ENCODE peak calls at places on chromosomes 3 and 15, in four cellular contexts. X is uterus, C is iPS DF 6.9, Q is heart right ventricle. L is an unnamed sample.

GRCh38 chr15:36982441-36982840 is 117.9 kb downstream of the MEIS2 start:
- DNase-seq in C (no peak), X (no peak), Q (no peak), L (no peak)

GRCh38 chr3:142445816-142446254 is 2.0 kb downstream of the XRN1 start:
- DNase-seq in Q (no peak), X (no peak), C (no peak), L (no peak)

GRCh38 chr15:99393641-99394040 is 142.4 kb downstream of the LRRC28 start:
- DNase-seq in C (no peak), Q (no peak), X (no peak), L (no peak)

GRCh38 chr15:37098468-37099320 is 1.7 kb downstream of the MEIS2 start:
- DNase-seq in Q (peak; percentile 48), X (peak; percentile 44), C (no peak), L (no peak)

GRCh38 chr15:65033659-65034269 is 4.3 kb upstream of the MTFMT start:
- DNase-seq in Q (no peak), X (no peak), C (no peak), L (no peak)

GRCh38 chr3:11465744-11466611 is 177.7 kb downstream of the VGLL4 start:
- DNase-seq in C (no peak), Q (no peak), X (peak; percentile 62), L (no peak)

GRCh38 chr3:114877378-114878118 is 269.5 kb downstream of the ZBTB20 start:
- DNase-seq in C (no peak), Q (no peak), X (no peak), L (no peak)

GRCh38 chr3:186949281-186949982 is 19.1 kb downstream of the ST6GAL1 start:
- DNase-seq in Q (no peak), C (no peak), X (no peak), L (no peak)

GRCh38 chr15:101141926-101142527 is 109.8 kb downstream of the CHSY1 start:
- DNase-seq in C (no peak), X (no peak), Q (no peak), L (no peak)

GRCh38 chr3:191894406-191894805 is 433.4 kb downstream of the PYDC2 start:
- DNase-seq in C (no peak), Q (no peak), X (no peak), L (no peak)

GRCh38 chr3:196192036-196193001 is 18.9 kb downstream of the ZDHHC19 start:
- DNase-seq in X (no peak), Q (peak; percentile 46), C (no peak), L (no peak)

GRCh38 chr3:38653685-38654537 is 4.4 kb upstream of the SCN5A start:
- DNase-seq in X (no peak), C (no peak), Q (no peak), L (no peak)

GRCh38 chr15:79168922-79169322 is 78.3 kb upstream of the RASGRF1 start:
- DNase-seq in Q (peak; percentile 22), C (no peak), X (no peak), L (peak; percentile 56)

GRCh38 chr3:193757457-193757856 is 164.4 kb downstream of the OPA1 start:
- DNase-seq in X (no peak), C (no peak), Q (no peak), L (no peak)

GRCh38 chr15:94403246-94403824 is 172.0 kb downstream of the MCTP2 start:
- DNase-seq in C (no peak), Q (no peak), X (no peak), L (no peak)

GRCh38 chr3:197331131-197331530 is 32.7 kb upstream of the DLG1 start:
- DNase-seq in C (no peak), X (no peak), Q (no peak), L (no peak)

GRCh38 chr3:110773413-110773954 is 298.1 kb upstream of the NECTIN3 start:
- DNase-seq in X (no peak), Q (no peak), C (no peak), L (no peak)

GRCh38 chr3:131221731-131222130 is 159.8 kb upstream of the NUDT16 start:
- DNase-seq in C (no peak), Q (no peak), X (no peak), L (no peak)

GRCh38 chr15:35281515-35281914 is 196.4 kb upstream of the NANOGP8 start:
- DNase-seq in C (no peak), Q (no peak), X (no peak), L (no peak)

GRCh38 chr3:13019243-13019701 is 54.0 kb downstream of the IQSEC1 start:
- DNase-seq in C (peak; percentile 60), Q (peak; percentile 70), X (peak; percentile 64), L (peak; percentile 54)

GRCh38 chr15:25969886-25970285 is 106.8 kb upstream of the ATP10A start:
- DNase-seq in C (no peak), Q (no peak), X (no peak), L (no peak)

GRCh38 chr15:78542647-78543046 is 2.4 kb downstream of the PSMA4 start:
- DNase-seq in Q (no peak), X (no peak), C (no peak), L (no peak)

GRCh38 chr15:67501177-67501835 is 19.6 kb upstream of the C15orf61 start:
- DNase-seq in Q (no peak), X (no peak), C (no peak), L (no peak)

GRCh38 chr3:129121792-129122696 is at the start of gene RAB43:
- DNase-seq in X (peak; percentile 94), C (peak; percentile 90), Q (peak; percentile 91), L (peak; percentile 30)

GRCh38 chr15:92531406-92531805 is 124.2 kb downstream of the FAM174B start:
- DNase-seq in Q (no peak), X (no peak), C (no peak), L (no peak)

GRCh38 chr15:92533298-92533697 is 122.3 kb downstream of the FAM174B start:
- DNase-seq in Q (no peak), X (no peak), C (no peak), L (no peak)

GRCh38 chr15:92525758-92526245 is 129.8 kb downstream of the FAM174B start:
- DNase-seq in C (no peak), X (no peak), Q (no peak), L (no peak)

GRCh38 chr15:92527197-92527596 is 128.4 kb downstream of the FAM174B start:
- DNase-seq in C (no peak), Q (peak; percentile 17), X (no peak), L (no peak)

DNA sequence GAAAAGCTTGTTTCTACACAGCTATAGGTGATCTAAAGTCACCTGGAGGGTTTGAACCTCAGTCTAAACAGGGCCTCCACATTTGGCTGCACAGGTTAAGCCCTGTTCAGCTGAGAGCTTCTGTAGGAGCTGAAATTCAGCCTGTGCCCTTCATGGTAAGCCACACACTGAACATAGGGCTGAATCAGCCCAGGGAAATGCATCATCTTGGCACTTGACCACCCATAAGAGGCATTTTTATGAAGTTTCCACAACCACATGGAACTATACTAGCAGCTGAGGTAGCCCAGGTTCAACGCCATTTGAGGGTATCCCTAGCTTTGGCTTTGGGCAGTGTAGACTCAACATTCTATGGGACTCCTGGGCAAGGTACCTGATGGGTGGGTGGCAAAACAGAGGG is 126.8 kb downstream of the FAM174B start:
- DNase-seq in Q (no peak), X (no peak), C (no peak), L (no peak)
- H3K27ac ChIP-seq in Q (no peak overlapping the region), X (no peak overlapping the region), C (no peak overlapping the region), L (no peak overlapping the region)

GRCh38 chr3:58576716-58577115 is 475 bp downstream of the FAM107A start:
- DNase-seq in X (no peak), C (no peak), Q (no peak), L (no peak)
- H3K27ac ChIP-seq in X (peak overlapping the region; percentile 82), C (no peak overlapping the region), Q (peak overlapping the region; percentile 77), L (peak overlapping the region; percentile 58)

DNA sequence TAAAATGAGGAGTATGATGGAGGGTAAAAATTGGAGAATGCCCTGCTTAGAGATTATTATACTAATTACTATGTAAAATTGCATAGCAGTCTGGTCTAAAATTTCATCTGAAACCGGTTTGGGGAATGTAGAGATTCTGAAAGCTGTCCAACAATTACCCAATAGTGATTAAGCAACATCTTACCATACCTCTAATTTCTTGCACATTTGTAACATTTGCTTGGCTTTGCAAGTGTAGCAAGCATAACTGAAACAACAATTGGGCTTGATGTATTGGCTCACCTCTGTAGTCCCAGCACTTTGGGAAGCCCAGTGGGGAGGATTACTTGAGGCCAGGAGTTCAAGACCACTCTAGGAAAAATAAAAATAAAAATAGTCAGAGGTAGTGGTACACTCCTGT is 17.4 kb downstream of the AADACL2 start:
- DNase-seq in C (no peak), X (no peak), Q (no peak), L (no peak)
- H3K27ac ChIP-seq in C (no peak overlapping the region), X (no peak overlapping the region), Q (no peak overlapping the region), L (no peak overlapping the region)

GRCh38 chr3:123076112-123076495 is 9.3 kb downstream of the PDIA5 start:
- DNase-seq in C (no peak), X (no peak), Q (no peak), L (no peak)

GRCh38 chr3:123075359-123075758 is 8.5 kb downstream of the PDIA5 start:
- DNase-seq in Q (no peak), C (no peak), X (no peak), L (no peak)

GRCh38 chr3:123072564-123072963 is 5.7 kb downstream of the PDIA5 start:
- DNase-seq in C (no peak), X (no peak), Q (no peak), L (no peak)

GRCh38 chr3:123078101-123078500 is 11.3 kb downstream of the PDIA5 start:
- DNase-seq in C (no peak), X (no peak), Q (no peak), L (no peak)

DNA sequence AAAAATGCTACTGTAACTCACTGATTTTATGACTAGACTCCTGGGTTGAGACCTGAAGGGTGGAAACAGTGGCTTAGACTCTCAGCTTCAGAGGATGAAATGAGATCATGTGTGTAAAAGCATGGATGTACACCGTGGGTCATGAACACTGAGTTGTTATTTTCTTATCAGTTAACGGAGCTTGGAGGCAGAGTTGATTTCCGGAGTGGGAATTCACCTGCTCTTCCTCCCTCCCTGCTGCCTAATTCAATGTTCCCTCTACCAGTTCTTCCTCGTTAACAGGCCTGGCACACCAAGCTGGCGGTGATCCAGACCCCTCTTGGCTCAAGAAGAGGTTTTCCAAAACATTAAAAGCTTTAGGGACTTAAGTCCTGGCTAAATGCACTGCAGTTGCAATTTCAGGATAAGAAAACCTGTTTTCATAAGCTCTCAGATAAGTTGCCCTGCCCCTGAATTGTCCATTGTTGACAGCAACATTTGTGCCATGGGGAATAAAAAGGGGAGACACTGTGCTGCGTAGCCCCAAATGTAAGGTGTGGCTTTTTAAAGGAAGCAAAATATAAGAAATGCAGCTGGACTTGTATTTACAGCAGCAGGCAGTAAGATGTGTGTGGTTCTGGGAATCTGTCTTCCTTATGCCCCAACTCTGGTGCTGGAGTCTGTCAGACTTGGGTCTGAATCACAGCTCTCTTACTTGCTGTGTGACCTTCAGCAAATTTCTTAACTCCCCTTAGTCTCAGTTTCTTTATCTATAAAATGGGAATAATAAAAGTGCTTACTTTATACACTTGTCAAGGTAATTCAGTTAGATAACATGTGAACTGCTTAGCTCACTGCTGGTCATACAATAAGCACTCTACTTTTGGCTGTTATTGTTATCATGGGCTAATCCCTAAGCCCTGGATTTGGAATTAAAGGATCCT is 9.9 kb downstream of the PDIA5 start:
- DNase-seq in X (peak; percentile 51), C (no peak), Q (peak; percentile 65), L (no peak)
- H3K27ac ChIP-seq in X (peak overlapping the region; percentile 3), C (no peak overlapping the region), Q (peak overlapping the region; percentile 66), L (no peak overlapping the region)

GRCh38 chr3:124774305-124774673 is 44.0 kb downstream of the UMPS start:
- DNase-seq in Q (peak; percentile 51), X (peak; percentile 57), C (peak; percentile 64), L (no peak)
- H3K27ac ChIP-seq in Q (peak overlapping the region; percentile 69), X (peak overlapping the region; percentile 65), C (no peak overlapping the region), L (no peak overlapping the region)

DNA sequence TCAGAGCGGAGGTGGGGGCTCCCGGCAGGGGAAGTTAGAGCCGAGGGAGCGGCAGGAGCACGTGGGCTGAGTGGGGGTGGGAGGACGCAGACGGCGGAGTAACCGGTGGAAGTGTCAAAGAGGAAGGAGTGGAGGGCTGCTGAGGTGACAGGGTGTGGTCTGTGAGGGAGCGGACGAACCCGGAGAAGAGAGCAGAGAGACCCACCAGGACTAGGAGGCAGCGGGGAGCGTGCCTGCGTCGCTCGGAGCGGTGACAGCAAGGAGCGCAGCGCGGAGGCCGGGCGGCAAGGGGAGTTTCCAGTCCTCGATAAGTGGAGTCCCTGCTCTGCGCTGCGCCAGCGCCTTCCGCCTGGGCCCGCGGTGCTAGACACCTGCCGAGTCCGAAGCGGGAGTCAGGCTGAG is 533.3 kb upstream of the SEMA6D start:
- DNase-seq in X (no peak), Q (peak; percentile 22), C (no peak), L (no peak)
- H3K27ac ChIP-seq in X (no peak overlapping the region), Q (no peak overlapping the region), C (no peak overlapping the region), L (no peak overlapping the region)

L was measured in substantia nigra.